ENCODE peak calls at places on chromosomes 2 and 18, in eight cellular contexts. J is HCT116, H is HepG2, P is endothelial cell of umbilical vein, Z is K562, G is stomach, U is suprapubic skin, E is GM23338. X is an unnamed sample. For H3K36me3, the result is how much of the 10 kb centered on the place peaks cover.

GRCh38 chr2:41865263-41865662 is 182.6 kb upstream of the PKDCC start:
- DNase-seq in P (no peak), H (no peak), E (peak), J (no peak), Z (no peak), G (no peak), U (no peak), X (no peak)

GRCh38 chr2:228417966-228418365 is 236.5 kb upstream of the SPHKAP start:
- DNase-seq in H (no peak), G (no peak), U (no peak), E (no peak), P (no peak), J (no peak), Z (no peak), X (no peak)

GRCh38 chr2:19762142-19762541 is 139.6 kb downstream of the TTC32 start:
- DNase-seq in J (no peak), Z (no peak), P (no peak), G (no peak), H (no peak), E (no peak), U (no peak), X (no peak)

GRCh38 chr2:43135583-43135982 is 90.8 kb downstream of the ZFP36L2 start:
- DNase-seq in Z (no peak), P (no peak), E (no peak), J (no peak), G (no peak), H (no peak), U (no peak), X (no peak)

GRCh38 chr2:70979626-70980025 is 1.2 kb downstream of the ANKRD53 start:
- DNase-seq in J (no peak), H (no peak), P (no peak), Z (no peak), G (no peak), U (peak), E (no peak), X (peak)

GRCh38 chr2:31079665-31080064 is 58.6 kb downstream of the GALNT14 start:
- DNase-seq in P (no peak), U (no peak), G (no peak), J (no peak), H (peak), Z (peak), E (peak), X (no peak)

GRCh38 chr18:23921716-23922285 is 92.8 kb upstream of the TTC39C start:
- DNase-seq in E (peak), G (no peak), J (no peak), U (no peak), H (no peak), Z (no peak), P (no peak), X (no peak)

GRCh38 chr2:68375522-68376040 is 10.5 kb downstream of the PLEK start:
- DNase-seq in H (no peak), Z (no peak), P (no peak), U (no peak), G (no peak), E (no peak), J (no peak), X (no peak)

GRCh38 chr2:224363281-224363680 is 38.6 kb downstream of the FAM124B start:
- DNase-seq in U (no peak), E (peak), G (no peak), J (no peak), P (no peak), H (no peak), Z (no peak), X (no peak)

GRCh38 chr2:199258291-199258690 is 199.4 kb downstream of the SATB2 start:
- DNase-seq in Z (no peak), P (no peak), G (no peak), H (no peak), J (no peak), E (peak), U (no peak), X (no peak)

GRCh38 chr18:35456181-35456850 is 41.4 kb downstream of the INO80C start:
- DNase-seq in H (no peak), E (no peak), J (peak), G (no peak), U (no peak), Z (no peak), P (peak), X (no peak)

GRCh38 chr2:164498841-164499240 is 122.4 kb downstream of the GRB14 start:
- DNase-seq in Z (no peak), J (no peak), H (no peak), G (no peak), P (no peak), U (no peak), E (no peak), X (no peak)

GRCh38 chr2:207161724-207162123 is 4.0 kb downstream of the KLF7 start:
- DNase-seq in U (no peak), P (peak), H (no peak), Z (no peak), J (no peak), E (no peak), G (no peak), X (no peak)

GRCh38 chr2:207163053-207163814 is 2.5 kb downstream of the KLF7 start:
- DNase-seq in J (peak), U (no peak), E (peak), H (peak), P (peak), Z (no peak), G (peak), X (peak)

GRCh38 chr2:207162319-207162718 is 3.4 kb downstream of the KLF7 start:
- DNase-seq in E (no peak), Z (no peak), G (no peak), J (no peak), U (no peak), P (peak), H (no peak), X (no peak)

GRCh38 chr2:207160115-207160514 is 5.6 kb downstream of the KLF7 start:
- DNase-seq in H (no peak), U (no peak), Z (no peak), J (no peak), G (no peak), E (peak), P (peak), X (no peak)

DNA sequence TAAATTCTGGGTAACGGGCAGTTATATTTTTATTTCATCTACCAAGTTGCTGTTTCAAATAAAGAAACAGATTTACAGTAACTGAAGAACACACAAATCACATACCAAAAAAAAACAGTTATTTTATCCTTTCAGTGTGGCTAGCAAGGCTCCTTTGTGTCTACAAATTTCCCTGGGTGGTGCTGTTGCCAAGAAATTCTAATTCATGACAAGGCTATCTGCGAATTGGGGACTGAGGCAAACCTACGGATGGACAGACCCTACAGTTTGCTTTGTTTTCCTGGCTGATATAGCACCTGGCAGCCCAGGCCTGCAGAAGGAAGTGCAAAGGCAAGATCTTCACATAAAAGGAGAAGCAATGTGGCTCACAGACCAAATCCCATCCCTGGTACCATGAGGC is 4.5 kb downstream of the KLF7 start:
- DNase-seq in U (no peak), G (no peak), E (no peak), H (no peak), Z (no peak), P (no peak), J (no peak), X (no peak)
- H3K4me3 ChIP-seq in U (peak), G (no peak), E (peak), H (no peak), Z (no peak), P (peak), J (no peak), X (no peak)

GRCh38 chr2:146143971-146144370 is 1624.1 kb upstream of the ZEB2 start:
- DNase-seq in U (no peak), E (no peak), P (no peak), Z (no peak), H (no peak), G (no peak), J (no peak), X (no peak)

DNA sequence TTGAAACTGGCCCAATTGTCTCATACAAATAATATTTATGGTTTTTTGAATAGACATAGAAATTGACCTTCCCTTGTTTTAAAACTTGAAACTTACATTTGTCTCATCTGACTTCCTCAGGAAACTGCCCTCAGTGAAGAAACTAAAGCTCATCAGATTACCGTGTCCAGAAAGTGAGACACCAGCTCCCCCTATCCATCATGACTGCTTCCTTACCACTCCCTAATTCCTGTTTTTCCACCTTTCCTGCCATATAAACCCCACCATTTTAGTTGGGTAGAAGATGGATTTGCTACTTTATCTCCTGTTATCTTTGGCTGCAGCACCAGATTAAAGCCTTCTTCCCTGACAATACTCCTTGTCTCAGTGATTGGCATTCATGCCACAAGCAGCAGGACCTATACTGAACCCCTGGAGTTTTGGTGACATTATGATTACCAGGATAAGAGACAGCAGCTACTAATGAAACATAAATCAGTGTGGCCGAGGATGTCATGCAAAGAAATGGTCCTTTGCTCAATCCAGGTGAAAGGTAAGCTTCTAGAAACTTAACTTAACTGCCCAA is 1627.6 kb upstream of the ZEB2 start:
- DNase-seq in U (no peak), J (no peak), Z (no peak), E (peak), H (no peak), P (no peak), G (no peak), X (no peak)
- TF ChIP-seq POLR2AphosphoS5 in U (no peak), J (no peak), Z (no peak), E (no peak), H (no peak), P (no peak), G (no peak), X (no peak)

GRCh38 chr2:149513461-149513860 is 74.1 kb downstream of the MMADHC start:
- DNase-seq in J (no peak), G (no peak), P (no peak), Z (no peak), H (no peak), U (no peak), E (no peak), X (no peak)

DNA sequence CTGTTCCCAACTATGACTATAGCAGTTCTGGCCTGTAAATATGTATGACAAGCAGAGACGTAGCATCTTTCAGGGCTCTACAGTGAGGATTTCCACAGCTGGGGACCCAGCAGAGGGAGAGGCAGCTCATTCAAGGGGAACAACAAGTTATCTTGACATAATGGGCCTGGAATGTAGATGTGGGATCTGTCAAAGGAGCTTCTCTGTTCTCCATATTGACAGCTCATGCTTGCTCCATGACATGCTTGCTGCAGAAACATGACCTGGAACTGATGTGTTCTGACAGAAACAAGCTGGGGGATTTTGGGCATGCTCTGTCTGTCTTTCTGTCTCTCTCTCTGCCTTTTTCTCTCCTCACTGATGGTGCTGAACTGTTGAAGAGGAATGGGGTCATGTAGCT is 79.6 kb downstream of the MMADHC start:
- DNase-seq in H (no peak), P (no peak), U (no peak), G (no peak), J (no peak), Z (no peak), E (no peak), X (no peak)
- H3K36me3 ChIP-seq in H (under half), P (under half), U (under half), G (under half), J (under half), Z (under half), E (under half), X (under half)

GRCh38 chr18:63207154-63207790 is 112.3 kb downstream of the BCL2 start:
- DNase-seq in H (no peak), G (no peak), U (no peak), P (no peak), Z (no peak), E (no peak), J (no peak), X (no peak)
- H3K4me3 ChIP-seq in H (no peak), G (no peak), U (no peak), P (no peak), Z (no peak), E (no peak), J (no peak), X (no peak)

GRCh38 chr2:176683565-176684210 is 414.4 kb downstream of the MTX2 start:
- DNase-seq in G (no peak), P (no peak), Z (no peak), H (no peak), J (no peak), U (no peak), E (no peak), X (no peak)
- TF ChIP-seq POLR2AphosphoS5 in G (no peak), P (no peak), Z (no peak), H (no peak), J (no peak), U (no peak), E (no peak), X (no peak)

DNA sequence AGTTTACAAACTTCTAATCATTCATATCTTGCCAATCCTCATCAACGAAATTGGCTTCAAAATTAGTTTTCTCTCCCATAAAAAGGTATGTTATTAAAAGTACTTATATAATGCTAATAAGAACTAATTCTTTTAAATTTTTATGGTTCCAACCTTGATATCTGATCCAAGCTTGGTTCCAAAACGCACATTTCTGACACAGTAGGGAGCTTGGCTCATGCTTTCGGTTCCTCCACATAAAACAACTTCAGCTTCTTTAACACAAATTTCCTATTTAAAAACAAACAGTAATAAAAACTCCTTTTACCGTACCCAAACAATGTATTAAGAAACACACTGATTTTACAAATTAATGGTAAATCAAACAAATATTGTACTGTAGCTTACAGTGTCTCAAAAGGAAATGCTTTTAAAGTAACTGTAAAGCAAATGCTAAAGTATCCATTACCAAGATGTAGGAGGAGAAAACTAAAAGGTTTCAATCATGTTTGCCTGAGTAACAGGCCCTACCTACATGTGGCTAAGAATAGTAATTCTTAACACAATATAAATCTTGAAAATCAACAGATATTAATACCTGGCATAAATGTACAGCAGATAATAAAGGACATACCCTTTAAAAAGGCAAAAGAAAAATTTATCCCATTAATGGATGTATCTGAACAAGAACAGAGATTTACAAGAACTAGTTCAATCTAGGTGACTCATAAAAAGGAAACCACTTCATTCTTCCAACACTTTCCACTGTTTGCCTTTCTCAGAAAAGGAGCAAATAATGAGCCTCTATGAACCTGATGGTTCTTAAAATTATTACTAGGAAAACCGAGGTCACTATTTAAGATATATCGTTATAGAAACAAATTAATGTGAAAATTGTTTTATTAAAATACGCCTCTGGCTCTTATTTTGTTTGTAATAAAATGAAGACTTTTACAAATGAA is 17.5 kb downstream of the ACAA2 start:
- DNase-seq in J (no peak), Z (no peak), E (no peak), G (no peak), H (no peak), U (no peak), P (peak), X (no peak)
- H3K36me3 ChIP-seq in J (under half), Z (under half), E (under half), G (under half), H (half or more), U (under half), P (under half), X (under half)

DNA sequence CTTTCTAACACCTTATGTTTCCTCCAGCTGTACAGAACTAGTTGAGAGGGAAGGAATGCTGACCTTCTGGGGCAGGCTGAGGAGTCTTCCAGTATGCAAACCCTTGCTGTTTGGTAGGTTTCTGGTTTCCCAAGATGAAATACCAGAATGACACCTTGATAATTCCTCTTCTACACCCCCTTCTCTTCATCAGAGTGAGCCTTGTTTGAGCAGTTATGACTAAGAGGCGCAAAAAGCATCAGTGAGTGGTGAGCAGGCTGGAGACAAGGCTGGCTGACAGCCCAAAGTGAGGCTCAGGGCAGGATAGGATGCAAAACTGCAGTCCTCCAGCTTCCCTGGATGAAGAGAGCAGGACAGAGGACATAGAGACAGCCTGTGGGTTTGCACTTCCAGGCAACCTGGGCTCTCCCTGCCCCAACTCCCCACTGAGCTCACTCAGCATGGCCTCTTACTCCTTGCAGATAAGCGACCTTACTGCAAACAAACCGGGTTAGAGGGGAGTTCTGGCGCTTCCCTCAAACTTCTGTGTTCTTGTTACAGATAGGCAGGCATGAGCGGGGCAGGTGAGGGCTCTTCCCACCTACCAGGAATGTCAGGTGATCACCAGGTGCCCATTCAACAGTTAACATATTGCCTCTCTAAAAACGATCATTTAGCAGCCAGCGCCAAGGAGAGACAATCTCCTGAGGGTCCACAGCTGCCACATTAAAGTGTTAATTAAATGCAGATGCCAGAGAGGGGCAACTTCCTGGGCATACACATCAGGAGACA is 5.4 kb downstream of the MPPE1 start:
- DNase-seq in J (no peak), G (no peak), Z (peak), E (peak), P (no peak), H (no peak), U (no peak), X (no peak)
- H3K4me3 ChIP-seq in J (no peak), G (no peak), Z (no peak), E (peak), P (no peak), H (no peak), U (no peak), X (no peak)

X was measured in breast epithelium.